ENCODE peak calls at places on chromosome 1, in seven cellular contexts. One of them, this sample, is unnamed.

GRCh38 chr1:179807691-179808485 is 64.8 kb downstream of the FAM163A start:
- DNase-seq in SK-N-SH: no peak
- DNase-seq in endothelial cell of umbilical vein: peak
- DNase-seq in fibroblast of lung: peak
- DNase-seq in HCT116: no peak
- DNase-seq in colonic mucosa: no peak
- DNase-seq in IMR-90: peak
- DNase-seq in this sample: no peak

GRCh38 chr1:172146149-172146850 is 274.2 kb upstream of the C1orf105 start:
- DNase-seq in SK-N-SH: no peak
- DNase-seq in endothelial cell of umbilical vein: no peak
- DNase-seq in fibroblast of lung: no peak
- DNase-seq in HCT116: no peak
- DNase-seq in colonic mucosa: no peak
- DNase-seq in IMR-90: peak
- DNase-seq in this sample: no peak

GRCh38 chr1:16348414-16349182 is 3.7 kb downstream of the FBXO42 start:
- DNase-seq in SK-N-SH: no peak
- DNase-seq in endothelial cell of umbilical vein: peak
- DNase-seq in fibroblast of lung: peak
- DNase-seq in HCT116: no peak
- DNase-seq in colonic mucosa: no peak
- DNase-seq in IMR-90: peak
- DNase-seq in this sample: no peak

GRCh38 chr1:35451125-35451528 is 106.1 kb downstream of the KIAA0319L start:
- DNase-seq in SK-N-SH: peak
- DNase-seq in endothelial cell of umbilical vein: peak
- DNase-seq in fibroblast of lung: peak
- DNase-seq in HCT116: peak
- DNase-seq in colonic mucosa: peak
- DNase-seq in IMR-90: peak
- DNase-seq in this sample: peak

GRCh38 chr1:119673171-119673940 is 25.3 kb upstream of the ZNF697 start:
- DNase-seq in SK-N-SH: no peak
- DNase-seq in endothelial cell of umbilical vein: peak
- DNase-seq in fibroblast of lung: no peak
- DNase-seq in HCT116: no peak
- DNase-seq in colonic mucosa: no peak
- DNase-seq in IMR-90: peak
- DNase-seq in this sample: no peak

GRCh38 chr1:209746469-209747269 is 9.2 kb upstream of the TRAF3IP3 start:
- DNase-seq in SK-N-SH: no peak
- DNase-seq in endothelial cell of umbilical vein: no peak
- DNase-seq in fibroblast of lung: peak
- DNase-seq in HCT116: no peak
- DNase-seq in colonic mucosa: no peak
- DNase-seq in IMR-90: no peak
- DNase-seq in this sample: no peak

GRCh38 chr1:244005455-244005854 is 45.6 kb upstream of the ZBTB18 start:
- DNase-seq in SK-N-SH: no peak
- DNase-seq in endothelial cell of umbilical vein: no peak
- DNase-seq in fibroblast of lung: no peak
- DNase-seq in HCT116: no peak
- DNase-seq in colonic mucosa: no peak
- DNase-seq in IMR-90: no peak
- DNase-seq in this sample: no peak

GRCh38 chr1:181080543-181080942 is 8.0 kb upstream of the IER5 start:
- DNase-seq in SK-N-SH: no peak
- DNase-seq in endothelial cell of umbilical vein: no peak
- DNase-seq in fibroblast of lung: no peak
- DNase-seq in HCT116: no peak
- DNase-seq in colonic mucosa: no peak
- DNase-seq in IMR-90: no peak
- DNase-seq in this sample: no peak

GRCh38 chr1:5245348-5245747 is 590.9 kb downstream of the AJAP1 start:
- DNase-seq in SK-N-SH: no peak
- DNase-seq in endothelial cell of umbilical vein: no peak
- DNase-seq in fibroblast of lung: no peak
- DNase-seq in HCT116: no peak
- DNase-seq in colonic mucosa: no peak
- DNase-seq in IMR-90: no peak
- DNase-seq in this sample: no peak

GRCh38 chr1:218679988-218680743 is 335.0 kb downstream of the TGFB2 start:
- DNase-seq in SK-N-SH: no peak
- DNase-seq in endothelial cell of umbilical vein: no peak
- DNase-seq in fibroblast of lung: no peak
- DNase-seq in HCT116: no peak
- DNase-seq in colonic mucosa: no peak
- DNase-seq in IMR-90: no peak
- DNase-seq in this sample: no peak

GRCh38 chr1:2574350-2574749 is 12.2 kb upstream of the PRXL2B start:
- DNase-seq in SK-N-SH: no peak
- DNase-seq in endothelial cell of umbilical vein: no peak
- DNase-seq in fibroblast of lung: no peak
- DNase-seq in HCT116: no peak
- DNase-seq in colonic mucosa: no peak
- DNase-seq in IMR-90: peak
- DNase-seq in this sample: no peak

GRCh38 chr1:32881871-32882850 is 4.1 kb upstream of the HPCA start:
- DNase-seq in SK-N-SH: peak
- DNase-seq in endothelial cell of umbilical vein: no peak
- DNase-seq in fibroblast of lung: no peak
- DNase-seq in HCT116: no peak
- DNase-seq in colonic mucosa: no peak
- DNase-seq in IMR-90: no peak
- DNase-seq in this sample: no peak

GRCh38 chr1:110171134-110171733 is 20.9 kb downstream of the SLC6A17 start:
- DNase-seq in SK-N-SH: peak
- DNase-seq in endothelial cell of umbilical vein: no peak
- DNase-seq in fibroblast of lung: no peak
- DNase-seq in HCT116: no peak
- DNase-seq in colonic mucosa: no peak
- DNase-seq in IMR-90: no peak
- DNase-seq in this sample: no peak

GRCh38 chr1:112618114-112618720 is 724 bp downstream of the ST7L start:
- DNase-seq in SK-N-SH: peak
- DNase-seq in endothelial cell of umbilical vein: peak
- DNase-seq in fibroblast of lung: peak
- DNase-seq in HCT116: no peak
- DNase-seq in colonic mucosa: no peak
- DNase-seq in IMR-90: peak
- DNase-seq in this sample: no peak

GRCh38 chr1:226662704-226663326 is 76.3 kb downstream of the ITPKB start:
- DNase-seq in SK-N-SH: peak
- DNase-seq in endothelial cell of umbilical vein: peak
- DNase-seq in fibroblast of lung: peak
- DNase-seq in HCT116: peak
- DNase-seq in colonic mucosa: peak
- DNase-seq in IMR-90: peak
- DNase-seq in this sample: peak

GRCh38 chr1:6648556-6648955 is 23.9 kb downstream of the THAP3 start:
- DNase-seq in SK-N-SH: no peak
- DNase-seq in endothelial cell of umbilical vein: no peak
- DNase-seq in fibroblast of lung: no peak
- DNase-seq in HCT116: no peak
- DNase-seq in colonic mucosa: no peak
- DNase-seq in IMR-90: no peak
- DNase-seq in this sample: no peak

GRCh38 chr1:38028671-38029070 is 16.1 kb downstream of the UTP11 start:
- DNase-seq in SK-N-SH: peak
- DNase-seq in endothelial cell of umbilical vein: no peak
- DNase-seq in fibroblast of lung: no peak
- DNase-seq in HCT116: no peak
- DNase-seq in colonic mucosa: no peak
- DNase-seq in IMR-90: no peak
- DNase-seq in this sample: no peak

GRCh38 chr1:202343652-202344349 is 2.1 kb upstream of the UBE2T start:
- DNase-seq in SK-N-SH: peak
- DNase-seq in endothelial cell of umbilical vein: peak
- DNase-seq in fibroblast of lung: peak
- DNase-seq in HCT116: peak
- DNase-seq in colonic mucosa: no peak
- DNase-seq in IMR-90: peak
- DNase-seq in this sample: no peak

GRCh38 chr1:230401763-230402294 is 24.3 kb downstream of the PGBD5 start:
- DNase-seq in SK-N-SH: peak
- DNase-seq in endothelial cell of umbilical vein: no peak
- DNase-seq in fibroblast of lung: peak
- DNase-seq in HCT116: no peak
- DNase-seq in colonic mucosa: no peak
- DNase-seq in IMR-90: peak
- DNase-seq in this sample: no peak

GRCh38 chr1:230401096-230401495 is 25.0 kb downstream of the PGBD5 start:
- DNase-seq in SK-N-SH: no peak
- DNase-seq in endothelial cell of umbilical vein: no peak
- DNase-seq in fibroblast of lung: no peak
- DNase-seq in HCT116: no peak
- DNase-seq in colonic mucosa: no peak
- DNase-seq in IMR-90: no peak
- DNase-seq in this sample: no peak

GRCh38 chr1:230407351-230407750 is 18.8 kb downstream of the PGBD5 start:
- DNase-seq in SK-N-SH: no peak
- DNase-seq in endothelial cell of umbilical vein: no peak
- DNase-seq in fibroblast of lung: no peak
- DNase-seq in HCT116: no peak
- DNase-seq in colonic mucosa: no peak
- DNase-seq in IMR-90: no peak
- DNase-seq in this sample: no peak

GRCh38 chr1:230400007-230400344 is 26.2 kb downstream of the PGBD5 start:
- DNase-seq in SK-N-SH: no peak
- DNase-seq in endothelial cell of umbilical vein: no peak
- DNase-seq in fibroblast of lung: no peak
- DNase-seq in HCT116: no peak
- DNase-seq in colonic mucosa: no peak
- DNase-seq in IMR-90: no peak
- DNase-seq in this sample: no peak

DNA sequence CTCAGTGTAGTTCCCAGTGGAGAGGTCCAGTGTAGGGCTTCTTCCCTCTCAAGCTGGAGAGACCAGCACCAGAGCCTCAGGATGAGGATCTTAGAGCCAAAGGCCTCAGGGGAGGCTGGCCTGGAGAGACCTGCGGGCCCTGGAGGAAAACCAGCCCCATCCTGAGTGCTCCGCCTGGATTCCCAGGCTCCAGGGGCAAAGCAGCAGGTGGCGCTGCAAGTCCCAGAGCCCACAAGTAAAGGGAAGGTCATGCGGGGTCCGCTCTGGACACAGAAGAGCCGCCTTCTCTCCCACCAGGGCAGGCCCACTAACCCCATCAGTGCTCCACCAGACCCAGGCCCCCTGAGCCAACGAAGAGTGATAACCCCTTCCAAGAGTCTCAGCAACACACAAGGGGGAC is 22.7 kb downstream of the PGBD5 start:
- DNase-seq in SK-N-SH: no peak
- DNase-seq in endothelial cell of umbilical vein: no peak
- DNase-seq in fibroblast of lung: no peak
- DNase-seq in HCT116: no peak
- DNase-seq in colonic mucosa: no peak
- DNase-seq in IMR-90: no peak
- DNase-seq in this sample: no peak
- TF ChIP-seq CTCF in SK-N-SH: no peak
- TF ChIP-seq CTCF in endothelial cell of umbilical vein: no peak
- TF ChIP-seq CTCF in fibroblast of lung: no peak
- TF ChIP-seq CTCF in HCT116: no peak
- TF ChIP-seq CTCF in colonic mucosa: no peak
- TF ChIP-seq CTCF in IMR-90: no peak
- TF ChIP-seq CTCF in this sample: no peak

GRCh38 chr1:200671235-200671786 is 1.6 kb upstream of the DDX59 start:
- DNase-seq in SK-N-SH: no peak
- DNase-seq in endothelial cell of umbilical vein: no peak
- DNase-seq in fibroblast of lung: no peak
- DNase-seq in HCT116: no peak
- DNase-seq in colonic mucosa: no peak
- DNase-seq in IMR-90: no peak
- DNase-seq in this sample: no peak
- H3K4me3 ChIP-seq in SK-N-SH: no peak
- H3K4me3 ChIP-seq in endothelial cell of umbilical vein: no peak
- H3K4me3 ChIP-seq in fibroblast of lung: peak
- H3K4me3 ChIP-seq in HCT116: no peak
- H3K4me3 ChIP-seq in colonic mucosa: peak
- H3K4me3 ChIP-seq in IMR-90: no peak
- H3K4me3 ChIP-seq in this sample: no peak

GRCh38 chr1:169484683-169485426 is 889 bp downstream of the SLC19A2 start:
- DNase-seq in SK-N-SH: peak
- DNase-seq in endothelial cell of umbilical vein: peak
- DNase-seq in fibroblast of lung: peak
- DNase-seq in HCT116: no peak
- DNase-seq in colonic mucosa: peak
- DNase-seq in IMR-90: peak
- DNase-seq in this sample: peak

GRCh38 chr1:169484107-169484506 is 1.6 kb downstream of the SLC19A2 start:
- DNase-seq in SK-N-SH: no peak
- DNase-seq in endothelial cell of umbilical vein: no peak
- DNase-seq in fibroblast of lung: no peak
- DNase-seq in HCT116: no peak
- DNase-seq in colonic mucosa: no peak
- DNase-seq in IMR-90: no peak
- DNase-seq in this sample: no peak

GRCh38 chr1:169486281-169486904 is 649 bp upstream of the SLC19A2 start:
- DNase-seq in SK-N-SH: no peak
- DNase-seq in endothelial cell of umbilical vein: no peak
- DNase-seq in fibroblast of lung: peak
- DNase-seq in HCT116: no peak
- DNase-seq in colonic mucosa: no peak
- DNase-seq in IMR-90: peak
- DNase-seq in this sample: no peak

GRCh38 chr1:169485427-169486280 is at the start of gene SLC19A2:
- DNase-seq in SK-N-SH: peak
- DNase-seq in endothelial cell of umbilical vein: peak
- DNase-seq in fibroblast of lung: peak
- DNase-seq in HCT116: peak
- DNase-seq in colonic mucosa: peak
- DNase-seq in IMR-90: peak
- DNase-seq in this sample: peak

DNA sequence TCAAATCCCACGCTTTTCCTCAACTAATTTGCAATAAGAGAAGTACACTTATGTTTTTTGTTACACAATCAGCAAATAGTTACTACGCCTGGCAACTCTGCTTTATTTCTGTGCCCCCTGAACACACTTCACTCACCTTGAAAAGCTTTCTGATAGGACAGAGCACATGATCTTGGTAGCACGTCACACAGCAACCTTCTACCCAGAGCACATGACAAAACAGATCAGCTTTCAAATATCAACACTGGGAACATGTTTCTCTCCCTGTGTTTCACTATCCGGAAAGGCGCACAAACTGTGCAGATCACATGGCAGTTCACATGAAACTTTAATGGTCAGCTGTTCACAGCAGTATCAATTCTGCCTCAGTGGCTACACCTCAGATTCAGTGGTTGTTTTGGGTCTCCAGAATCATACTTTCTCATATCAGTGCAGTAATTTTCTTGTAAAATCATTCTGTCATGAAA is 2.2 kb downstream of the SLC19A2 start:
- DNase-seq in SK-N-SH: no peak
- DNase-seq in endothelial cell of umbilical vein: no peak
- DNase-seq in fibroblast of lung: peak
- DNase-seq in HCT116: no peak
- DNase-seq in colonic mucosa: no peak
- DNase-seq in IMR-90: peak
- DNase-seq in this sample: no peak
- H3K9ac ChIP-seq in SK-N-SH: no peak
- H3K9ac ChIP-seq in endothelial cell of umbilical vein: no peak
- H3K9ac ChIP-seq in fibroblast of lung: no peak
- H3K9ac ChIP-seq in HCT116: no peak
- H3K9ac ChIP-seq in colonic mucosa: no peak
- H3K9ac ChIP-seq in IMR-90: no peak
- H3K9ac ChIP-seq in this sample: peak

GRCh38 chr1:21865943-21866628 is 54.0 kb downstream of the LDLRAD2 start:
- DNase-seq in SK-N-SH: peak
- DNase-seq in endothelial cell of umbilical vein: no peak
- DNase-seq in fibroblast of lung: no peak
- DNase-seq in HCT116: no peak
- DNase-seq in colonic mucosa: no peak
- DNase-seq in IMR-90: no peak
- DNase-seq in this sample: no peak
- TF ChIP-seq CTCF in SK-N-SH: no peak
- TF ChIP-seq CTCF in endothelial cell of umbilical vein: no peak
- TF ChIP-seq CTCF in fibroblast of lung: no peak
- TF ChIP-seq CTCF in HCT116: peak
- TF ChIP-seq CTCF in colonic mucosa: no peak
- TF ChIP-seq CTCF in IMR-90: no peak
- TF ChIP-seq CTCF in this sample: no peak

This sample was measured in kidney.